ENCODE peak calls at places on chromosomes 6 and 20, in four cellular contexts. V, K, D and P are unnamed samples.

GRCh38 chr6:26044140-26045045 is 42.8 kb upstream of the HFE start:
- DNase-seq in D (no peak), K (peak; percentile 64), V (peak; percentile 20), P (peak; percentile 68)

GRCh38 chr6:155315516-155315871 is 1.2 kb upstream of the TFB1M start:
- DNase-seq in V (no peak), K (no peak), D (no peak), P (peak; percentile 54)

GRCh38 chr6:163494279-163494727 is 79.8 kb downstream of the QKI start:
- DNase-seq in K (no peak), V (no peak), D (no peak), P (peak; percentile 45)

GRCh38 chr20:49344975-49345374 is 67.1 kb upstream of the ZNFX1 start:
- DNase-seq in K (no peak), V (peak; percentile 92), D (peak; percentile 79), P (peak; percentile 99)

GRCh38 chr20:33282991-33283555 is at the start of gene BPIFB1:
- DNase-seq in K (no peak), D (no peak), V (no peak), P (no peak)

GRCh38 chr20:11350126-11351005 is 567.3 kb upstream of the BTBD3 start:
- DNase-seq in V (peak; percentile 80), K (no peak), D (peak; percentile 37), P (peak; percentile 73)

GRCh38 chr20:10110151-10110550 is 75.4 kb downstream of the ANKEF1 start:
- DNase-seq in V (peak; percentile 30), D (no peak), K (no peak), P (peak; percentile 44)

GRCh38 chr6:161169690-161170089 is 104.2 kb downstream of the AGPAT4 start:
- DNase-seq in D (peak; percentile 37), K (no peak), V (peak; percentile 62), P (peak; percentile 64)

GRCh38 chr6:71367763-71368162 is 79.2 kb downstream of the OGFRL1 start:
- DNase-seq in D (no peak), K (no peak), V (peak; percentile 17), P (no peak)

GRCh38 chr20:2942439-2942838 is 69.2 kb downstream of the PTPRA start:
- DNase-seq in K (no peak), D (no peak), V (peak; percentile 59), P (peak; percentile 47)

GRCh38 chr6:34600796-34601195 is 44.7 kb upstream of the SPDEF start:
- DNase-seq in D (no peak), K (no peak), V (no peak), P (no peak)

GRCh38 chr6:40743226-40743625 is 156.1 kb upstream of the LRFN2 start:
- DNase-seq in V (no peak), K (no peak), D (no peak), P (no peak)

GRCh38 chr6:158667360-158667981 is 17.6 kb downstream of the SYTL3 start:
- DNase-seq in D (no peak), V (no peak), K (no peak), P (no peak)

GRCh38 chr6:128395596-128395995 is 124.8 kb downstream of the PTPRK start:
- DNase-seq in K (no peak), D (no peak), V (no peak), P (no peak)

GRCh38 chr20:1935696-1936366 is 40.6 kb downstream of the SIRPA start:
- DNase-seq in K (no peak), D (peak; percentile 32), V (no peak), P (peak; percentile 20)

DNA sequence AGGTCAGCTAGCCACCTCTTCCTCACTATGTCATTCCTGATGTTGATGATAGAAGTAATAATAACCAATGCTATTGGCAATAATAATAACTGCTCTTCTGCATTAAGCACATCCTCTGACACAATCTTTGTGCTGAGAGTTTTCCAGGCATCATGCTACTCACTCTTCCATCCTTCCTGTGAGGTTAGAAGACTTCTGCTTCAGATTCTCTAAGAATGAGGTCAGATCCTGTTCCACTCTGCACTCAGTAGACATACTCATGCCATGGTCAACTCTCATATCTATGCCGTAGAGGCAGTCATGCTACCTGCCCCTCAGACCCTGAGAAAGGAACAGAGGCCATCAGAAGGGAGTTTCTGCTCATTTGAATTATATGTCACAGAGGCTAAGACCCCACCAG is 98.1 kb upstream of the TOP1 start:
- DNase-seq in K (no peak), V (peak; percentile 30), D (no peak), P (no peak)
- H3K4me1 ChIP-seq in K (no peaks in the 10 kb centered on the region), V (no peaks in the 10 kb centered on the region), D (no peaks in the 10 kb centered on the region), P (no peaks in the 10 kb centered on the region)

GRCh38 chr20:44761423-44761822 is 15.8 kb downstream of the KCNK15 start:
- DNase-seq in D (no peak), K (no peak), V (no peak), P (peak; percentile 39)
- H3K4me1 ChIP-seq in D (no peaks in the 10 kb centered on the region), K (no peaks in the 10 kb centered on the region), V (no peaks in the 10 kb centered on the region), P (no peaks in the 10 kb centered on the region)

DNA sequence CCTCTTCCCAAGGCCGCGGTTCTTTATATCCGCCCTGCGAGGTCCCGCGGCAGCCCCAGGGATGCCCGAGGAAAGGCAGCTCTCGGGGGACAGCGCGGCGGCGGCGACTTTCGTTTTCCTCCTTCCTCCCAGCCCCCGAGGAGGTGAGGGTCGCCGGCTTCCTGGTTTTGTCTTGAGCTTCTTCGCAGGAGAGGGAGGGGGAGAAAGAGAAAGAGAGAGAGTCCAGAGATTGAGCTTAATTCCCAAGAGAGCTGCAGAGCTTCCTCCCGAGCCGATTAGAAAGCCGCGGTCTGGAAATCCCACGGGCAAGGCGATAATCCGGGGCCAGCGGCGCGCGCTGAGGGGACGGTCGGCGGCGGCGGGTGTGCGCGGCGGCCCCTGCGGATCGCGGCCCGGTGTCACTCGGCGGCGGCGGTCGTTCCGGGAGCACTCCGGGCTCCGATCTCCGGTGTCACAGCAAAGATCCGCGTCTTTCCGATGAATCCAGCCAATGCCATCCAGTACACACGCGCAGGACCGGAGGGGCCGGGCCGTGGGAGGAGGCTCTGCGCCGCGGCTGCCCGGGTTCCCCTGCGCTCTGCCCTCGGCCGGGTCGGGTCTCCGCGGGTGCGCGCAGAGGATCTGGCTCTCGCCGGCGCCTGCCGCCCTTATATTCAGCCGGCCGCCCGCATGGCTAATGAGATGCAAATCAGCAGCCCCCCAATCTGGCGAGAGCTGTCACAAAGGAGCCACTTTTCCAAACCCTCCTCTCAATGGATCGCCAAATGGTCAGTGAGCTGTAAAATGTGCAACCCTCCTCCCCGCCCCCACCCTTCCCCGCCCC is at the start of gene DLL1:
- DNase-seq in V (peak; percentile 29), K (no peak), D (peak; percentile 49), P (peak; percentile 70)
- H3K4me1 ChIP-seq in V (peaks cover 4% of the 10 kb centered on the region), K (peaks cover 56% of the 10 kb centered on the region), D (peaks cover 45% of the 10 kb centered on the region), P (no peaks in the 10 kb centered on the region)

GRCh38 chr6:36629792-36630191 is 35.6 kb downstream of the SRSF3 start:
- DNase-seq in D (no peak), V (no peak), K (no peak), P (no peak)

GRCh38 chr6:36625161-36625919 is 31.2 kb downstream of the SRSF3 start:
- DNase-seq in V (peak; percentile 79), K (no peak), D (no peak), P (peak; percentile 88)

GRCh38 chr6:36627141-36627540 is 33.0 kb downstream of the SRSF3 start:
- DNase-seq in D (no peak), V (no peak), K (no peak), P (no peak)

GRCh38 chr6:36626636-36627035 is 32.5 kb downstream of the SRSF3 start:
- DNase-seq in K (no peak), D (no peak), V (no peak), P (no peak)

GRCh38 chr6:36627801-36628246 is 33.7 kb downstream of the SRSF3 start:
- DNase-seq in V (peak; percentile 91), D (peak; percentile 66), K (no peak), P (peak; percentile 51)
- H3K4me1 ChIP-seq in V (peaks cover 13% of the 10 kb centered on the region), D (peaks cover 15% of the 10 kb centered on the region), K (peaks cover 9% of the 10 kb centered on the region), P (peaks cover 19% of the 10 kb centered on the region)

GRCh38 chr6:142843344-142843743 is 101.6 kb downstream of the HIVEP2 start:
- DNase-seq in K (no peak), V (no peak), D (no peak), P (no peak)

GRCh38 chr6:142845143-142845571 is 99.8 kb downstream of the HIVEP2 start:
- DNase-seq in V (no peak), K (peak; percentile 51), D (no peak), P (peak; percentile 71)

GRCh38 chr6:142841915-142842314 is 103.1 kb downstream of the HIVEP2 start:
- DNase-seq in K (no peak), D (no peak), V (no peak), P (no peak)

GRCh38 chr6:142844065-142844755 is 100.8 kb downstream of the HIVEP2 start:
- DNase-seq in D (no peak), V (peak; percentile 79), K (no peak), P (peak; percentile 76)

GRCh38 chr6:142842423-142843261 is 102.3 kb downstream of the HIVEP2 start:
- DNase-seq in V (peak; percentile 57), K (peak; percentile 55), D (no peak), P (peak; percentile 67)
- H3K4me1 ChIP-seq in V (peaks cover 22% of the 10 kb centered on the region), K (peaks cover 93% of the 10 kb centered on the region), D (peaks cover 40% of the 10 kb centered on the region), P (peaks cover 77% of the 10 kb centered on the region)